ENCODE peak calls at places on chromosome 5, in four cellular contexts. W, H, J and L are unnamed samples.

GRCh38 chr5:91318727-91319126 is 64.4 kb downstream of the ARRDC3 start:
- DNase-seq in H (no peak), J (no peak), W (no peak), L (no peak)

GRCh38 chr5:42985129-42986037 is 54.7 kb downstream of the ANXA2R start:
- DNase-seq in H (no peak), W (no peak), J (no peak), L (no peak)

GRCh38 chr5:100043475-100043874 is 491.7 kb upstream of the FAM174A start:
- DNase-seq in W (no peak), J (no peak), H (no peak), L (no peak)

GRCh38 chr5:111072949-111073682 is 1.6 kb downstream of the TSLP start:
- DNase-seq in J (peak), W (peak), H (no peak), L (peak)

GRCh38 chr5:119285070-119285916 is 70.5 kb upstream of the TNFAIP8 start:
- DNase-seq in H (no peak), J (peak), W (no peak), L (no peak)

GRCh38 chr5:131289738-131290137 is 25.9 kb downstream of the CDC42SE2 start:
- DNase-seq in J (no peak), H (no peak), W (no peak), L (no peak)

GRCh38 chr5:111679611-111680010 is 77.4 kb downstream of the NREP start:
- DNase-seq in W (no peak), J (no peak), H (no peak), L (no peak)

GRCh38 chr5:83368317-83368716 is 103.2 kb upstream of the VCAN start:
- DNase-seq in W (no peak), H (no peak), J (no peak), L (no peak)

GRCh38 chr5:69414885-69415583 is at the start of gene MARVELD2:
- DNase-seq in W (no peak), J (peak), H (peak), L (no peak)

GRCh38 chr5:16934123-16934522 is 2.0 kb downstream of the MYO10 start:
- DNase-seq in J (peak), H (peak), W (peak), L (peak)

GRCh38 chr5:24073097-24073496 is 565.7 kb downstream of the PRDM9 start:
- DNase-seq in W (no peak), H (no peak), J (no peak), L (no peak)

GRCh38 chr5:35229076-35230042 is 928 bp downstream of the PRLR start:
- DNase-seq in H (no peak), W (no peak), J (no peak), L (no peak)

GRCh38 chr5:3179220-3179619 is 416.4 kb upstream of the IRX1 start:
- DNase-seq in J (no peak), H (no peak), W (no peak), L (no peak)

GRCh38 chr5:178899289-178899688 is 3.6 kb downstream of the ZFP2 start:
- DNase-seq in J (no peak), H (no peak), W (no peak), L (no peak)

GRCh38 chr5:94691947-94692346 is 73.5 kb downstream of the SLF1 start:
- DNase-seq in W (no peak), J (no peak), H (no peak), L (no peak)

GRCh38 chr5:56595561-56595960 is 219.8 kb upstream of the MAP3K1 start:
- DNase-seq in H (no peak), W (no peak), J (no peak), L (no peak)

GRCh38 chr5:86557920-86558319 is 59.8 kb upstream of the COX7C start:
- DNase-seq in W (no peak), H (no peak), J (no peak), L (no peak)

GRCh38 chr5:112036206-112036605 is 279.2 kb upstream of the NREP start:
- DNase-seq in H (no peak), W (no peak), J (no peak), L (no peak)

GRCh38 chr5:115551415-115551814 is 6.8 kb upstream of the FEM1C start:
- DNase-seq in H (no peak), J (no peak), W (no peak), L (no peak)

GRCh38 chr5:58357121-58357520 is 102.8 kb downstream of the PLK2 start:
- DNase-seq in W (no peak), J (no peak), H (no peak), L (no peak)

GRCh38 chr5:109803854-109804253 is 114.1 kb downstream of the MAN2A1 start:
- DNase-seq in J (no peak), W (no peak), H (no peak), L (no peak)

GRCh38 chr5:66239034-66239433 is 94.9 kb downstream of the SREK1 start:
- DNase-seq in W (no peak), J (no peak), H (no peak), L (peak)

GRCh38 chr5:163387970-163388369 is 49.4 kb upstream of the CCNG1 start:
- DNase-seq in H (no peak), W (no peak), J (no peak), L (no peak)

GRCh38 chr5:74103131-74104023 is 477.4 kb downstream of the ARHGEF28 start:
- DNase-seq in H (no peak), J (no peak), W (no peak), L (no peak)

GRCh38 chr5:172377856-172378255 is 76.5 kb downstream of the SH3PXD2B start:
- DNase-seq in J (no peak), H (no peak), W (peak), L (no peak)

GRCh38 chr5:140324834-140325195 is 21.6 kb downstream of the HBEGF start:
- DNase-seq in J (no peak), W (no peak), H (no peak), L (no peak)

GRCh38 chr5:51495672-51496071 is 112.4 kb downstream of the ISL1 start:
- DNase-seq in W (no peak), H (no peak), J (no peak), L (no peak)

GRCh38 chr5:171405615-171406014 is 13.8 kb upstream of the FGF18 start:
- DNase-seq in H (no peak), J (no peak), W (no peak), L (peak)

GRCh38 chr5:38420691-38421395 is 135.6 kb downstream of the LIFR start:
- DNase-seq in W (peak), H (peak), J (peak), L (peak)

GRCh38 chr5:127757576-127757975 is 54.4 kb downstream of the CCDC192 start:
- DNase-seq in J (no peak), W (peak), H (no peak), L (peak)

GRCh38 chr5:150075233-150075632 is 11.1 kb downstream of the CSF1R start:
- DNase-seq in J (no peak), H (no peak), W (peak), L (no peak)